ENCODE peak calls at places on chromosomes 16 and 17, in five cellular contexts. Z is IMR-90, S is epithelial cell of esophagus, H is body of pancreas, V is HFF-Myc. Q is an unnamed sample.
A peak's percentile ranks its signal among the peaks of the same experiment; 100 is the strongest.

GRCh38 chr17:21034350-21035235 is 8.2 kb downstream of the USP22 start:
- DNase-seq in H (no peak), S (no peak), V (no peak), Z (peak; percentile 47), Q (no peak)

GRCh38 chr16:78584991-78585390 is 485.5 kb downstream of the WWOX start:
- DNase-seq in S (no peak), V (no peak), H (no peak), Z (no peak), Q (no peak)

GRCh38 chr16:50086176-50086575 is 20.4 kb downstream of the HEATR3 start:
- DNase-seq in Z (no peak), H (no peak), S (no peak), V (no peak), Q (no peak)

GRCh38 chr17:66416207-66416940 is 114.0 kb downstream of the PRKCA start:
- DNase-seq in V (no peak), S (no peak), H (peak; percentile 12), Z (no peak), Q (no peak)

GRCh38 chr17:8124350-8125195 is 667 bp upstream of the HES7 start:
- DNase-seq in H (no peak), S (peak; percentile 46), Z (peak; percentile 36), V (no peak), Q (no peak)

GRCh38 chr16:1610841-1611653 is 825 bp downstream of the IFT140 start:
- DNase-seq in H (no peak), S (no peak), Z (no peak), V (peak; percentile 17), Q (no peak)

GRCh38 chr17:63675607-63676539 is 24.1 kb downstream of the LIMD2 start:
- DNase-seq in Z (peak; percentile 83), S (peak; percentile 67), V (peak; percentile 51), H (peak; percentile 95), Q (peak; percentile 90)

GRCh38 chr17:39132192-39132600 is 19.2 kb downstream of the PLXDC1 start:
- DNase-seq in H (no peak), S (peak; percentile 15), V (peak; percentile 55), Z (peak; percentile 86), Q (peak; percentile 71)

GRCh38 chr16:76910931-76911330 is 280.1 kb upstream of the MON1B start:
- DNase-seq in S (peak; percentile 70), H (no peak), Z (peak; percentile 60), V (no peak), Q (no peak)

GRCh38 chr16:77679901-77680300 is 42.4 kb upstream of the NUDT7 start:
- DNase-seq in H (no peak), V (no peak), S (no peak), Z (no peak), Q (no peak)

GRCh38 chr17:4898351-4898750 is 985 bp upstream of the C17orf107 start:
- DNase-seq in Z (no peak), V (no peak), H (peak; percentile 64), S (no peak), Q (no peak)

GRCh38 chr17:45828171-45829133 is 16.2 kb upstream of the SPPL2C start:
- DNase-seq in H (no peak), V (no peak), Z (no peak), S (peak; percentile 9), Q (no peak)

GRCh38 chr16:56311208-56312027 is 113.9 kb downstream of the AMFR start:
- DNase-seq in H (no peak), Z (no peak), V (no peak), S (no peak), Q (no peak)

GRCh38 chr16:31508706-31509523 is 724 bp upstream of the RUSF1 start:
- DNase-seq in Z (peak; percentile 56), H (no peak), S (no peak), V (no peak), Q (no peak)

GRCh38 chr17:7748098-7748775 is 30.7 kb downstream of the DNAH2 start:
- DNase-seq in Z (peak; percentile 30), S (no peak), H (no peak), V (peak; percentile 56), Q (no peak)

GRCh38 chr17:32486091-32486700 is 597 bp upstream of the CDK5R1 start:
- DNase-seq in S (peak; percentile 88), Z (peak; percentile 61), H (peak; percentile 82), V (no peak), Q (peak; percentile 24)

GRCh38 chr17:55117063-55117611 is 147.6 kb upstream of the HLF start:
- DNase-seq in H (no peak), S (peak; percentile 9), Z (no peak), V (no peak), Q (no peak)

GRCh38 chr17:49035470-49036269 is 38.5 kb downstream of the IGF2BP1 start:
- DNase-seq in Z (peak; percentile 17), H (peak; percentile 52), S (peak; percentile 49), V (no peak), Q (no peak)

GRCh38 chr17:13874817-13875216 is 194.5 kb upstream of the COX10 start:
- DNase-seq in Z (no peak), S (no peak), V (no peak), H (no peak), Q (no peak)

GRCh38 chr17:73262676-73263642 is 1.3 kb upstream of the CPSF4L start:
- DNase-seq in S (peak; percentile 24), H (no peak), Z (no peak), V (no peak), Q (no peak)

GRCh38 chr17:40063915-40064531 is 1.3 kb downstream of the THRA start:
- DNase-seq in Z (no peak), S (no peak), H (no peak), V (no peak), Q (no peak)

GRCh38 chr17:3963214-3964201 is 729 bp downstream of the ATP2A3 start:
- DNase-seq in V (no peak), S (no peak), H (peak; percentile 56), Z (no peak), Q (no peak)

GRCh38 chr17:59858167-59858790 is 34.5 kb downstream of the TUBD1 start:
- DNase-seq in H (no peak), Z (peak; percentile 23), V (no peak), S (no peak), Q (no peak)

GRCh38 chr16:11852092-11852809 is 909 bp upstream of the RSL1D1 start:
- DNase-seq in Z (peak; percentile 37), H (no peak), S (no peak), V (no peak), Q (no peak)

GRCh38 chr17:861364-861763 is 79.2 kb downstream of the MRM3 start:
- DNase-seq in S (no peak), Z (no peak), V (no peak), H (no peak), Q (no peak)

GRCh38 chr16:13095061-13095460 is 193.7 kb downstream of the SHISA9 start:
- DNase-seq in S (no peak), V (no peak), H (no peak), Z (no peak), Q (no peak)

GRCh38 chr17:21204923-21205322 is 9.0 kb downstream of the TMEM11 start:
- DNase-seq in S (no peak), V (no peak), H (no peak), Z (no peak), Q (no peak)

GRCh38 chr17:82892869-82893565 is 53.2 kb upstream of the ZNF750 start:
- DNase-seq in V (no peak), Z (peak; percentile 8), S (no peak), H (peak; percentile 59), Q (no peak)

GRCh38 chr17:65137076-65137935 is at the start of gene RGS9:
- DNase-seq in Z (peak; percentile 52), H (peak; percentile 93), V (no peak), S (peak; percentile 64), Q (no peak)

GRCh38 chr16:82062645-82063058 is 27.6 kb downstream of the HSD17B2 start:
- DNase-seq in V (no peak), S (peak; percentile 88), Z (peak; percentile 71), H (no peak), Q (peak; percentile 48)

GRCh38 chr16:14401839-14402115 is 228.3 kb downstream of the PARN start:
- DNase-seq in Z (peak; percentile 18), S (no peak), H (peak; percentile 32), V (no peak), Q (peak; percentile 20)

GRCh38 chr16:52545157-52545543 is 1.8 kb downstream of the TOX3 start:
- DNase-seq in H (no peak), V (no peak), Z (no peak), S (no peak), Q (no peak)

GRCh38 chr16:56198044-56198754 is 6.9 kb downstream of the GNAO1 start:
- DNase-seq in H (no peak), Z (no peak), V (no peak), S (no peak), Q (no peak)

GRCh38 chr16:4984174-4985000 is 26.3 kb downstream of the SEC14L5 start:
- DNase-seq in H (no peak), S (no peak), V (no peak), Z (no peak), Q (no peak)

GRCh38 chr16:1916654-1916990 is 1.6 kb downstream of the HS3ST6 start:
- DNase-seq in S (no peak), V (no peak), Z (no peak), H (no peak), Q (no peak)

GRCh38 chr17:78738245-78738644 is 43.8 kb downstream of the CYTH1 start:
- DNase-seq in H (no peak), S (no peak), V (no peak), Z (no peak), Q (no peak)

GRCh38 chr17:6843241-6843890 is 11.8 kb upstream of the TEKT1 start:
- DNase-seq in H (no peak), Z (peak; percentile 52), S (peak; percentile 73), V (peak; percentile 16), Q (peak; percentile 38)

GRCh38 chr16:67942200-67942509 is 1.8 kb downstream of the LCAT start:
- DNase-seq in V (no peak), Z (peak; percentile 20), H (peak; percentile 52), S (peak; percentile 50), Q (no peak)

GRCh38 chr17:71284032-71284755 is 836.6 kb upstream of the SOX9 start:
- DNase-seq in Z (no peak), H (no peak), V (no peak), S (no peak), Q (no peak)

DNA sequence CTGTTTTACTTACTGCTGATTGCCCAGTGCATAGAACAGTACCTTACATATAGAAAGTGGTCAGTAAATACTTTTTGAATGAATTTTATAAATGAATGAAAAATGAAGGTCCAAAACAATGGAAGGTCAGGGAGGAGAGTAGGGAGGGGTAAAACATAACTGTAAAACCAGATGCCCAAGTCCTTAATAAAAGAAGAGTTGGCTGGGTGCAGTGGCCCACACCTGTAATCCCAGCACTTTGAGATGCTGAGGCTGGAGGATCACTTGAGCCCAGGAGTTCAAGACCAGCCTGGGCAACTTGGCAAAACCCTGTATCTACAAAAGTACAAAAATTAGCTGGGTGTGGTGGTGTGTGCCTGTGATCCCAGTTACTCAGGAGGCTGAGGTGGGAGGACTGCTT is 108.2 kb downstream of the BRIP1 start:
- DNase-seq in Z (no peak), S (no peak), H (no peak), V (no peak), Q (no peak)
- H3K4me3 ChIP-seq in Z (no peak overlapping the region), S (no peak overlapping the region), H (no peak overlapping the region), V (no peak overlapping the region), Q (no peak overlapping the region)

GRCh38 chr17:46842835-46843234 is 8.5 kb upstream of the WNT9B start:
- DNase-seq in H (no peak), Z (no peak), V (no peak), S (no peak), Q (no peak)
- TF ChIP-seq CTCF in H (no peak), Z (peak; percentile 33), V (peak; percentile 58), S (peak; percentile 47), Q (peak; percentile 57)

GRCh38 chr17:57956311-57957119 is 1.3 kb upstream of the CUEDC1 start:
- DNase-seq in S (no peak), V (no peak), Z (no peak), H (no peak), Q (no peak)
- H3K4me3 ChIP-seq in S (no peak overlapping the region), V (no peak overlapping the region), Z (no peak overlapping the region), H (no peak overlapping the region), Q (no peak overlapping the region)

GRCh38 chr17:69506489-69506888 is 92.0 kb downstream of the MAP2K6 start:
- DNase-seq in H (no peak), Z (no peak), V (no peak), S (peak; percentile 41), Q (no peak)
- TF ChIP-seq CTCF in H (no peak), Z (peak; percentile 6), V (peak; percentile 46), S (peak; percentile 51), Q (peak; percentile 29)